ENCODE peak calls at places on chromosome 6, in seven cellular contexts. Z is hepatic stellate cell, H is anterior cingulate cortex, K is body of pancreas, R is NCI-H1105 treated with DMSO at 0.1 percent for 48 hours, S is HFF-Myc, J is ecto neural progenitor cell. T is an unnamed sample.
A peak's percentile ranks its signal among the peaks of the same experiment; 100 is the strongest.

GRCh38 chr6:108114861-108115597 is 40.5 kb upstream of the OSTM1 start:
- DNase-seq in Z (peak; percentile 53), H (no peak), K (peak; percentile 67), R (peak; percentile 84), S (no peak), J (peak; percentile 85), T (no peak)

GRCh38 chr6:89970072-89970471 is 75.8 kb downstream of the GJA10 start:
- DNase-seq in Z (no peak), H (peak; percentile 17), K (no peak), R (no peak), S (no peak), J (no peak), T (no peak)

GRCh38 chr6:74343804-74344203 is 647.8 kb downstream of the CD109 start:
- DNase-seq in Z (no peak), H (no peak), K (no peak), R (no peak), S (no peak), J (no peak), T (no peak)

GRCh38 chr6:47476794-47477496 is 644 bp upstream of the CD2AP start:
- DNase-seq in Z (no peak), H (no peak), K (no peak), R (peak; percentile 26), S (no peak), J (no peak), T (no peak)

GRCh38 chr6:144335914-144336313 is 50.8 kb downstream of the UTRN start:
- DNase-seq in Z (no peak), H (no peak), K (no peak), R (no peak), S (no peak), J (no peak), T (no peak)

GRCh38 chr6:2436391-2437154 is 191.2 kb upstream of the GMDS start:
- DNase-seq in Z (no peak), H (no peak), K (no peak), R (no peak), S (no peak), J (no peak), T (no peak)

GRCh38 chr6:15763827-15764226 is 101.0 kb upstream of the DTNBP1 start:
- DNase-seq in Z (no peak), H (no peak), K (peak; percentile 16), R (no peak), S (peak; percentile 46), J (no peak), T (no peak)

GRCh38 chr6:3847521-3847920 is 1.7 kb upstream of the FAM50B start:
- DNase-seq in Z (no peak), H (no peak), K (no peak), R (no peak), S (no peak), J (no peak), T (no peak)

GRCh38 chr6:148064406-148065134 is 278.1 kb upstream of the SASH1 start:
- DNase-seq in Z (no peak), H (no peak), K (no peak), R (no peak), S (peak; percentile 32), J (no peak), T (peak; percentile 40)

GRCh38 chr6:53300656-53301551 is 47.8 kb downstream of the ELOVL5 start:
- DNase-seq in Z (no peak), H (peak; percentile 52), K (no peak), R (no peak), S (no peak), J (no peak), T (no peak)

GRCh38 chr6:144912474-144912873 is 627.3 kb downstream of the UTRN start:
- DNase-seq in Z (peak; percentile 38), H (no peak), K (no peak), R (no peak), S (peak; percentile 72), J (no peak), T (peak; percentile 54)

GRCh38 chr6:44072959-44073611 is 54.2 kb downstream of the MRPL14 start:
- DNase-seq in Z (peak; percentile 92), H (no peak), K (peak; percentile 76), R (no peak), S (no peak), J (peak; percentile 91), T (no peak)

GRCh38 chr6:82702574-82702973 is 339.0 kb downstream of the TPBG start:
- DNase-seq in Z (no peak), H (no peak), K (no peak), R (no peak), S (no peak), J (no peak), T (no peak)

GRCh38 chr6:19694697-19695096 is 142.5 kb upstream of the ID4 start:
- DNase-seq in Z (no peak), H (no peak), K (no peak), R (no peak), S (no peak), J (no peak), T (no peak)

GRCh38 chr6:169642455-169642854 is 59.4 kb downstream of the WDR27 start:
- DNase-seq in Z (no peak), H (no peak), K (no peak), R (no peak), S (no peak), J (no peak), T (no peak)

GRCh38 chr6:35068206-35068605 is 72.9 kb downstream of the TCP11 start:
- DNase-seq in Z (no peak), H (no peak), K (no peak), R (no peak), S (no peak), J (no peak), T (no peak)

GRCh38 chr6:75551367-75551952 is 50.2 kb upstream of the SENP6 start:
- DNase-seq in Z (no peak), H (no peak), K (no peak), R (no peak), S (no peak), J (no peak), T (no peak)

GRCh38 chr6:169567809-169568208 is 134.0 kb downstream of the WDR27 start:
- DNase-seq in Z (no peak), H (no peak), K (no peak), R (no peak), S (no peak), J (no peak), T (no peak)

GRCh38 chr6:127737009-127737486 is 160.1 kb downstream of the C6orf58 start:
- DNase-seq in Z (peak; percentile 21), H (no peak), K (peak; percentile 31), R (peak; percentile 91), S (peak; percentile 65), J (no peak), T (peak; percentile 50)

GRCh38 chr6:116714296-116714695 is 33.3 kb downstream of the KPNA5 start:
- DNase-seq in Z (no peak), H (no peak), K (no peak), R (no peak), S (no peak), J (no peak), T (no peak)

GRCh38 chr6:33672808-33673207 is 38.7 kb downstream of the UQCC2 start:
- DNase-seq in Z (peak; percentile 98), H (no peak), K (peak; percentile 53), R (no peak), S (peak; percentile 88), J (peak; percentile 66), T (peak; percentile 89)

GRCh38 chr6:151690768-151691562 is 116.5 kb upstream of the ESR1 start:
- DNase-seq in Z (peak; percentile 53), H (no peak), K (no peak), R (no peak), S (no peak), J (no peak), T (no peak)

GRCh38 chr6:150894191-150894744 is 28.8 kb downstream of the MTHFD1L start:
- DNase-seq in Z (no peak), H (no peak), K (no peak), R (no peak), S (no peak), J (no peak), T (no peak)

GRCh38 chr6:37704066-37704465 is 6.4 kb upstream of the MDGA1 start:
- DNase-seq in Z (no peak), H (no peak), K (no peak), R (no peak), S (no peak), J (no peak), T (no peak)

GRCh38 chr6:139882234-139882633 is 507.8 kb upstream of the CITED2 start:
- DNase-seq in Z (peak; percentile 57), H (no peak), K (no peak), R (no peak), S (no peak), J (no peak), T (no peak)

T was measured in amniotic stem cell.